ENCODE peak calls at places on chromosomes 3 and 15, in five cellular contexts. W, J, F, C and O are unnamed samples.

GRCh38 chr3:146598486-146598885 is 6.7 kb downstream of the PLSCR5 start:
- DNase-seq in W (no peak), J (no peak), F (no peak), C (no peak), O (no peak)

GRCh38 chr3:178100881-178101280 is 435.4 kb upstream of the KCNMB2 start:
- DNase-seq in W (no peak), J (no peak), F (no peak), C (no peak), O (no peak)

GRCh38 chr3:30350901-30351300 is 255.5 kb upstream of the TGFBR2 start:
- DNase-seq in W (no peak), J (no peak), F (no peak), C (no peak), O (no peak)

GRCh38 chr3:66138336-66139234 is 82.2 kb upstream of the SLC25A26 start:
- DNase-seq in W (peak), J (peak), F (peak), C (no peak), O (no peak)

GRCh38 chr15:39135989-39136388 is 444.9 kb upstream of the THBS1 start:
- DNase-seq in W (no peak), J (no peak), F (no peak), C (no peak), O (no peak)

GRCh38 chr3:75294124-75294523 is 370.0 kb upstream of the FRG2C start:
- DNase-seq in W (peak), J (peak), F (peak), C (no peak), O (no peak)

GRCh38 chr15:84582583-84583157 is 18.1 kb upstream of the ZSCAN2 start:
- DNase-seq in W (no peak), J (no peak), F (no peak), C (no peak), O (no peak)

GRCh38 chr3:99638244-99638948 is at the start of gene COL8A1:
- DNase-seq in W (peak), J (peak), F (no peak), C (no peak), O (no peak)

GRCh38 chr3:72960812-72961518 is 35.6 kb upstream of the PPP4R2 start:
- DNase-seq in W (peak), J (no peak), F (peak), C (no peak), O (peak)

GRCh38 chr15:75023194-75024101 is at the start of gene PPCDC:
- DNase-seq in W (peak), J (peak), F (peak), C (peak), O (peak)

GRCh38 chr15:25903024-25903581 is 40.0 kb upstream of the ATP10A start:
- DNase-seq in W (no peak), J (no peak), F (no peak), C (no peak), O (no peak)

GRCh38 chr3:133487920-133488540 is 85.5 kb upstream of the CDV3 start:
- DNase-seq in W (no peak), J (no peak), F (peak), C (peak), O (peak)

GRCh38 chr3:99342374-99342773 is 296.0 kb upstream of the COL8A1 start:
- DNase-seq in W (no peak), J (no peak), F (no peak), C (no peak), O (no peak)

GRCh38 chr15:63198752-63199250 is 9.4 kb downstream of the RAB8B start:
- DNase-seq in W (no peak), J (no peak), F (no peak), C (no peak), O (no peak)

GRCh38 chr3:32725721-32726120 is 40.7 kb downstream of the CNOT10 start:
- DNase-seq in W (no peak), J (no peak), F (no peak), C (no peak), O (no peak)

GRCh38 chr15:50229336-50229735 is 36.2 kb downstream of the HDC start:
- DNase-seq in W (no peak), J (no peak), F (no peak), C (no peak), O (no peak)

GRCh38 chr3:125117631-125118191 is 61.9 kb upstream of the HEG1 start:
- DNase-seq in W (no peak), J (no peak), F (no peak), C (no peak), O (no peak)

GRCh38 chr3:118818386-118818785 is 216.3 kb downstream of the IGSF11 start:
- DNase-seq in W (no peak), J (no peak), F (no peak), C (no peak), O (no peak)

GRCh38 chr3:14540209-14540575 is at the start of gene GRIP2:
- DNase-seq in W (no peak), J (no peak), F (no peak), C (no peak), O (no peak)

GRCh38 chr15:41230650-41231533 is at the start of the genes CHP1 and EXD1:
- DNase-seq in W (peak), J (peak), F (peak), C (peak), O (peak)

GRCh38 chr3:129992781-129993180 is 18.3 kb downstream of the TRH start:
- DNase-seq in W (no peak), J (peak), F (no peak), C (no peak), O (no peak)

GRCh38 chr3:125647318-125648014 is 52.2 kb upstream of the OSBPL11 start:
- DNase-seq in W (no peak), J (no peak), F (no peak), C (no peak), O (no peak)